ENCODE peak calls at places on chromosomes 5 and 9, in seven cellular contexts. One of them, this sample, is unnamed.

GRCh38 chr5:111863801-111864200 is 106.8 kb upstream of the NREP start:
- DNase-seq in A673: no peak
- DNase-seq in heart right ventricle: no peak
- DNase-seq in CD4-positive, CD25-positive, alpha-beta regulatory T cell: no peak
- DNase-seq in DND-41: no peak
- DNase-seq in GM06990: no peak
- DNase-seq in osteoblast: no peak
- DNase-seq in this sample: no peak

GRCh38 chr9:27572918-27573698 is at the start of gene C9orf72:
- DNase-seq in A673: peak; percentile 48
- DNase-seq in heart right ventricle: peak; percentile 84
- DNase-seq in CD4-positive, CD25-positive, alpha-beta regulatory T cell: no peak
- DNase-seq in DND-41: peak; percentile 83
- DNase-seq in GM06990: peak; percentile 83
- DNase-seq in osteoblast: peak; percentile 95
- DNase-seq in this sample: peak; percentile 92

GRCh38 chr5:12269164-12269563 is 364.9 kb upstream of the CTNND2 start:
- DNase-seq in A673: no peak
- DNase-seq in heart right ventricle: no peak
- DNase-seq in CD4-positive, CD25-positive, alpha-beta regulatory T cell: no peak
- DNase-seq in DND-41: no peak
- DNase-seq in GM06990: no peak
- DNase-seq in osteoblast: no peak
- DNase-seq in this sample: no peak

GRCh38 chr9:136438909-136439549 is 616 bp downstream of the INPP5E start:
- DNase-seq in A673: peak; percentile 49
- DNase-seq in heart right ventricle: peak; percentile 33
- DNase-seq in CD4-positive, CD25-positive, alpha-beta regulatory T cell: peak; percentile 41
- DNase-seq in DND-41: peak; percentile 52
- DNase-seq in GM06990: peak; percentile 81
- DNase-seq in osteoblast: peak; percentile 96
- DNase-seq in this sample: peak; percentile 89

GRCh38 chr5:67880876-67881275 is 334.7 kb upstream of the PIK3R1 start:
- DNase-seq in A673: no peak
- DNase-seq in heart right ventricle: no peak
- DNase-seq in CD4-positive, CD25-positive, alpha-beta regulatory T cell: no peak
- DNase-seq in DND-41: no peak
- DNase-seq in GM06990: no peak
- DNase-seq in osteoblast: no peak
- DNase-seq in this sample: no peak

GRCh38 chr5:172243302-172243701 is 40.3 kb downstream of the UBTD2 start:
- DNase-seq in A673: no peak
- DNase-seq in heart right ventricle: no peak
- DNase-seq in CD4-positive, CD25-positive, alpha-beta regulatory T cell: no peak
- DNase-seq in DND-41: no peak
- DNase-seq in GM06990: no peak
- DNase-seq in osteoblast: no peak
- DNase-seq in this sample: no peak

GRCh38 chr9:99235874-99236627 is 14.0 kb downstream of the SEC61B start:
- DNase-seq in A673: no peak
- DNase-seq in heart right ventricle: no peak
- DNase-seq in CD4-positive, CD25-positive, alpha-beta regulatory T cell: no peak
- DNase-seq in DND-41: peak; percentile 12
- DNase-seq in GM06990: peak; percentile 56
- DNase-seq in osteoblast: no peak
- DNase-seq in this sample: no peak

GRCh38 chr9:113247640-113248039 is 26.3 kb downstream of the SLC31A1 start:
- DNase-seq in A673: no peak
- DNase-seq in heart right ventricle: no peak
- DNase-seq in CD4-positive, CD25-positive, alpha-beta regulatory T cell: no peak
- DNase-seq in DND-41: no peak
- DNase-seq in GM06990: no peak
- DNase-seq in osteoblast: no peak
- DNase-seq in this sample: no peak

GRCh38 chr9:128051932-128052734 is 15.0 kb downstream of the NAIF1 start:
- DNase-seq in A673: no peak
- DNase-seq in heart right ventricle: no peak
- DNase-seq in CD4-positive, CD25-positive, alpha-beta regulatory T cell: no peak
- DNase-seq in DND-41: no peak
- DNase-seq in GM06990: no peak
- DNase-seq in osteoblast: peak; percentile 15
- DNase-seq in this sample: no peak

GRCh38 chr9:90326219-90326618 is 316.4 kb downstream of the DIRAS2 start:
- DNase-seq in A673: no peak
- DNase-seq in heart right ventricle: no peak
- DNase-seq in CD4-positive, CD25-positive, alpha-beta regulatory T cell: no peak
- DNase-seq in DND-41: no peak
- DNase-seq in GM06990: no peak
- DNase-seq in osteoblast: peak; percentile 5
- DNase-seq in this sample: no peak

GRCh38 chr9:91075279-91075678 is 273.7 kb downstream of the SYK start:
- DNase-seq in A673: no peak
- DNase-seq in heart right ventricle: no peak
- DNase-seq in CD4-positive, CD25-positive, alpha-beta regulatory T cell: no peak
- DNase-seq in DND-41: no peak
- DNase-seq in GM06990: no peak
- DNase-seq in osteoblast: no peak
- DNase-seq in this sample: peak; percentile 39

GRCh38 chr5:61744690-61745619 is 412.9 kb downstream of the ZSWIM6 start:
- DNase-seq in A673: peak; percentile 21
- DNase-seq in heart right ventricle: no peak
- DNase-seq in CD4-positive, CD25-positive, alpha-beta regulatory T cell: no peak
- DNase-seq in DND-41: no peak
- DNase-seq in GM06990: no peak
- DNase-seq in osteoblast: peak; percentile 61
- DNase-seq in this sample: peak; percentile 11

GRCh38 chr9:79360387-79361347 is 211.1 kb upstream of the TLE4 start:
- DNase-seq in A673: no peak
- DNase-seq in heart right ventricle: no peak
- DNase-seq in CD4-positive, CD25-positive, alpha-beta regulatory T cell: no peak
- DNase-seq in DND-41: no peak
- DNase-seq in GM06990: no peak
- DNase-seq in osteoblast: no peak
- DNase-seq in this sample: no peak

GRCh38 chr9:131776036-131776435 is 36.2 kb upstream of the RAPGEF1 start:
- DNase-seq in A673: no peak
- DNase-seq in heart right ventricle: no peak
- DNase-seq in CD4-positive, CD25-positive, alpha-beta regulatory T cell: no peak
- DNase-seq in DND-41: no peak
- DNase-seq in GM06990: no peak
- DNase-seq in osteoblast: no peak
- DNase-seq in this sample: peak; percentile 22

GRCh38 chr5:63401434-63402046 is 560.7 kb downstream of the HTR1A start:
- DNase-seq in A673: peak; percentile 68
- DNase-seq in heart right ventricle: peak; percentile 24
- DNase-seq in CD4-positive, CD25-positive, alpha-beta regulatory T cell: no peak
- DNase-seq in DND-41: peak; percentile 55
- DNase-seq in GM06990: no peak
- DNase-seq in osteoblast: no peak
- DNase-seq in this sample: peak; percentile 5

GRCh38 chr5:17282283-17283120 is 65.1 kb downstream of the BASP1 start:
- DNase-seq in A673: peak; percentile 98
- DNase-seq in heart right ventricle: no peak
- DNase-seq in CD4-positive, CD25-positive, alpha-beta regulatory T cell: no peak
- DNase-seq in DND-41: no peak
- DNase-seq in GM06990: peak; percentile 73
- DNase-seq in osteoblast: no peak
- DNase-seq in this sample: no peak

GRCh38 chr5:113153512-113154097 is 177.0 kb downstream of the DCP2 start:
- DNase-seq in A673: no peak
- DNase-seq in heart right ventricle: no peak
- DNase-seq in CD4-positive, CD25-positive, alpha-beta regulatory T cell: no peak
- DNase-seq in DND-41: no peak
- DNase-seq in GM06990: no peak
- DNase-seq in osteoblast: peak; percentile 58
- DNase-seq in this sample: no peak

GRCh38 chr9:126853667-126854066 is 6.8 kb upstream of the ZBTB34 start:
- DNase-seq in A673: no peak
- DNase-seq in heart right ventricle: no peak
- DNase-seq in CD4-positive, CD25-positive, alpha-beta regulatory T cell: no peak
- DNase-seq in DND-41: no peak
- DNase-seq in GM06990: no peak
- DNase-seq in osteoblast: peak; percentile 43
- DNase-seq in this sample: no peak

GRCh38 chr9:133163559-133164208 is at the start of gene GBGT1:
- DNase-seq in A673: peak; percentile 41
- DNase-seq in heart right ventricle: peak; percentile 86
- DNase-seq in CD4-positive, CD25-positive, alpha-beta regulatory T cell: no peak
- DNase-seq in DND-41: peak; percentile 44
- DNase-seq in GM06990: peak; percentile 63
- DNase-seq in osteoblast: peak; percentile 94
- DNase-seq in this sample: peak; percentile 98

GRCh38 chr5:169584998-169585451 is 1.5 kb downstream of the SPDL1 start:
- DNase-seq in A673: no peak
- DNase-seq in heart right ventricle: no peak
- DNase-seq in CD4-positive, CD25-positive, alpha-beta regulatory T cell: no peak
- DNase-seq in DND-41: no peak
- DNase-seq in GM06990: no peak
- DNase-seq in osteoblast: no peak
- DNase-seq in this sample: peak; percentile 4

GRCh38 chr9:132858756-132859155 is 19.3 kb downstream of the AK8 start:
- DNase-seq in A673: no peak
- DNase-seq in heart right ventricle: no peak
- DNase-seq in CD4-positive, CD25-positive, alpha-beta regulatory T cell: no peak
- DNase-seq in DND-41: no peak
- DNase-seq in GM06990: no peak
- DNase-seq in osteoblast: no peak
- DNase-seq in this sample: no peak

GRCh38 chr5:148786456-148786855 is 40.0 kb upstream of the ADRB2 start:
- DNase-seq in A673: no peak
- DNase-seq in heart right ventricle: no peak
- DNase-seq in CD4-positive, CD25-positive, alpha-beta regulatory T cell: no peak
- DNase-seq in DND-41: no peak
- DNase-seq in GM06990: no peak
- DNase-seq in osteoblast: no peak
- DNase-seq in this sample: no peak

GRCh38 chr5:148780711-148781110 is 45.7 kb upstream of the ADRB2 start:
- DNase-seq in A673: no peak
- DNase-seq in heart right ventricle: no peak
- DNase-seq in CD4-positive, CD25-positive, alpha-beta regulatory T cell: no peak
- DNase-seq in DND-41: no peak
- DNase-seq in GM06990: no peak
- DNase-seq in osteoblast: no peak
- DNase-seq in this sample: no peak

GRCh38 chr5:148785223-148785622 is 41.2 kb upstream of the ADRB2 start:
- DNase-seq in A673: no peak
- DNase-seq in heart right ventricle: no peak
- DNase-seq in CD4-positive, CD25-positive, alpha-beta regulatory T cell: no peak
- DNase-seq in DND-41: no peak
- DNase-seq in GM06990: no peak
- DNase-seq in osteoblast: no peak
- DNase-seq in this sample: no peak

GRCh38 chr5:148778891-148779290 is 47.5 kb upstream of the ADRB2 start:
- DNase-seq in A673: no peak
- DNase-seq in heart right ventricle: no peak
- DNase-seq in CD4-positive, CD25-positive, alpha-beta regulatory T cell: no peak
- DNase-seq in DND-41: no peak
- DNase-seq in GM06990: no peak
- DNase-seq in osteoblast: no peak
- DNase-seq in this sample: no peak

GRCh38 chr5:148781771-148782170 is 44.6 kb upstream of the ADRB2 start:
- DNase-seq in A673: no peak
- DNase-seq in heart right ventricle: no peak
- DNase-seq in CD4-positive, CD25-positive, alpha-beta regulatory T cell: no peak
- DNase-seq in DND-41: no peak
- DNase-seq in GM06990: no peak
- DNase-seq in osteoblast: no peak
- DNase-seq in this sample: no peak
- H3K4me3 ChIP-seq in A673: no peak overlapping the region
- H3K4me3 ChIP-seq in heart right ventricle: no peak overlapping the region
- H3K4me3 ChIP-seq in CD4-positive, CD25-positive, alpha-beta regulatory T cell: no peak overlapping the region
- H3K4me3 ChIP-seq in DND-41: no peak overlapping the region
- H3K4me3 ChIP-seq in GM06990: no peak overlapping the region
- H3K4me3 ChIP-seq in osteoblast: no peak overlapping the region
- H3K4me3 ChIP-seq in this sample: no peak overlapping the region

DNA sequence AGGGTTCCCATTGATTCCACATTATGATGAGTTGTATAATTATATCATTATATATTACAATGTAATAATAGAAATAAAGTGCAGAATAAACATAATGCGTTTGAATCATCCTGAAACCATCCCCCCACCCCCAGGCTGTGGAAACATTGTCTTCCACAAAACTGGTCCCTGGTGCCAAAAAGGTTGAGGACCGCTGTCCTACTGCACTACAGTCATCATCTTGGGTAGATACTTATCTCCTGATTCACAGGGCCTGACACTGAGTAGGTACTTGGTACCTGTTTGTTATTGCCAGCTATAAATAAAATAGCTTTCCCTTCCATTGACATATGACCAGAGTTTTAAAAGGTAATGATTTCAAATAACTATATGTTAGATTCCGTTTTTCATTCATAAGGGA is 25.6 kb downstream of the ANP32B start:
- DNase-seq in A673: no peak
- DNase-seq in heart right ventricle: no peak
- DNase-seq in CD4-positive, CD25-positive, alpha-beta regulatory T cell: no peak
- DNase-seq in DND-41: no peak
- DNase-seq in GM06990: no peak
- DNase-seq in osteoblast: no peak
- DNase-seq in this sample: no peak
- H3K36me3 ChIP-seq in A673: peaks cover 97% of the 10 kb centered on the region
- H3K36me3 ChIP-seq in heart right ventricle: no peaks in the 10 kb centered on the region
- H3K36me3 ChIP-seq in CD4-positive, CD25-positive, alpha-beta regulatory T cell: peaks cover 94% of the 10 kb centered on the region
- H3K36me3 ChIP-seq in DND-41: peaks cover 100% of the 10 kb centered on the region
- H3K36me3 ChIP-seq in GM06990: peaks cover 45% of the 10 kb centered on the region
- H3K36me3 ChIP-seq in osteoblast: peaks cover 84% of the 10 kb centered on the region
- H3K36me3 ChIP-seq in this sample: peaks cover 40% of the 10 kb centered on the region

DNA sequence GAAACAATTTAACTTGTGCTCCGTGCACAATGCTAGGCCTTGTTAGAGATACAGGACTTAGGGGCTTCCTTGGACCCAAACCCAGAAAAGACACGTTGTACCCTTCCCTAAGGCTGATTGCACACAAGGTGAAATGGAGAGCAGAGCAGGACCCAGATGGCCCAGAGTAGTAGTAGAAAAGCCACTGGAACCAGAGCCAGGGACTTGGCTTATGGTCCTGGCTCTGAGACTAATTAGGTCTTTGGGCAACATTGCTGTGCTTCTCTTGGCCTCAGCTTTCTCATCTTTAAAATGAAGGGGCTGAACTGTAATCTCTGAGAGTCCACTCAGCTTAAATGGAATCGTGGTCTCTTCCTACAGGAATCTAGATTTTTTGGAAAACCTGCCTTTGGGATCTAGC is 42.3 kb downstream of the EBF1 start:
- DNase-seq in A673: no peak
- DNase-seq in heart right ventricle: no peak
- DNase-seq in CD4-positive, CD25-positive, alpha-beta regulatory T cell: no peak
- DNase-seq in DND-41: no peak
- DNase-seq in GM06990: no peak
- DNase-seq in osteoblast: no peak
- DNase-seq in this sample: no peak
- H3K27me3 ChIP-seq in A673: no peaks in the 10 kb centered on the region
- H3K27me3 ChIP-seq in heart right ventricle: peaks cover 11% of the 10 kb centered on the region
- H3K27me3 ChIP-seq in CD4-positive, CD25-positive, alpha-beta regulatory T cell: peaks cover 9% of the 10 kb centered on the region
- H3K27me3 ChIP-seq in DND-41: no peaks in the 10 kb centered on the region
- H3K27me3 ChIP-seq in GM06990: no peaks in the 10 kb centered on the region
- H3K27me3 ChIP-seq in osteoblast: no peaks in the 10 kb centered on the region
- H3K27me3 ChIP-seq in this sample: peaks cover 43% of the 10 kb centered on the region

DNA sequence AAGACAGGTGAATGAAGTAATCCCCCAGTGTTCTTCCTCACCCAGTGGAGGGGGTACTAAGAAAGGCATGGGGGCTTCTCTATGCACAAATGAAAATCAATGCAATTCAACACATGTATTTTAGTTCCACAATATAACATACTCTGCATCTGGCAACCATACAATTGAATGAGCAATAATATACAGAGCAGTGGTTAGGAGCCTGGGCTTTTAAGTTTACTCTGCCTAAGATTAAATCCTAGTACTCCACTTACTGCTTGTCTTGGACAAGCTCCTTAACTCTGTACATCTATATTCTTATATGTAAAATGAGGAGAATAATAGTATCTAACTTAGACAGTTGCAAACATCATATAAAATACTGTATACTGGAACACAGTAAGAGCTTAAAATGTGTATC is 195.4 kb upstream of the TRIM32 start:
- DNase-seq in A673: no peak
- DNase-seq in heart right ventricle: no peak
- DNase-seq in CD4-positive, CD25-positive, alpha-beta regulatory T cell: no peak
- DNase-seq in DND-41: no peak
- DNase-seq in GM06990: no peak
- DNase-seq in osteoblast: peak; percentile 58
- DNase-seq in this sample: no peak
- H3K4me3 ChIP-seq in A673: no peak overlapping the region
- H3K4me3 ChIP-seq in heart right ventricle: no peak overlapping the region
- H3K4me3 ChIP-seq in CD4-positive, CD25-positive, alpha-beta regulatory T cell: no peak overlapping the region
- H3K4me3 ChIP-seq in DND-41: no peak overlapping the region
- H3K4me3 ChIP-seq in GM06990: no peak overlapping the region
- H3K4me3 ChIP-seq in osteoblast: no peak overlapping the region
- H3K4me3 ChIP-seq in this sample: no peak overlapping the region

This sample was measured in H7.